ENCODE peak calls at places on chromosomes 13 and 19, in seven cellular contexts. One of them, this sample, is unnamed.

GRCh38 chr19:45499196-45500180 is 1.2 kb downstream of the PPM1N start:
- DNase-seq in neural progenitor cell: peak; percentile 86
- DNase-seq in small intestine: peak; percentile 72
- DNase-seq in PC-3: peak; percentile 42
- DNase-seq in pancreas: peak; percentile 56
- DNase-seq in GM12878: no peak
- DNase-seq in PC-9: no peak
- DNase-seq in this sample: peak; percentile 83

GRCh38 chr19:33301900-33302174 is 497 bp downstream of the CEBPA start:
- DNase-seq in GM12878: no peak
- DNase-seq in neural progenitor cell: peak; percentile 69
- DNase-seq in small intestine: no peak
- DNase-seq in PC-9: no peak
- DNase-seq in pancreas: no peak
- DNase-seq in PC-3: no peak
- DNase-seq in this sample: no peak

GRCh38 chr19:42409477-42409876 is 17.7 kb downstream of the LIPE start:
- DNase-seq in GM12878: no peak
- DNase-seq in neural progenitor cell: no peak
- DNase-seq in PC-3: no peak
- DNase-seq in pancreas: peak; percentile 51
- DNase-seq in small intestine: no peak
- DNase-seq in PC-9: peak; percentile 27
- DNase-seq in this sample: peak; percentile 92

GRCh38 chr13:101514695-101515275 is 62.3 kb downstream of the ITGBL1 start:
- DNase-seq in small intestine: peak; percentile 44
- DNase-seq in GM12878: no peak
- DNase-seq in PC-3: peak; percentile 75
- DNase-seq in neural progenitor cell: peak; percentile 62
- DNase-seq in pancreas: peak; percentile 17
- DNase-seq in PC-9: peak; percentile 29
- DNase-seq in this sample: no peak

GRCh38 chr13:72435251-72435650 is 292.2 kb downstream of the MZT1 start:
- DNase-seq in PC-3: no peak
- DNase-seq in small intestine: no peak
- DNase-seq in neural progenitor cell: no peak
- DNase-seq in PC-9: no peak
- DNase-seq in pancreas: no peak
- DNase-seq in GM12878: no peak
- DNase-seq in this sample: no peak

GRCh38 chr13:105773887-105774538 is 761.4 kb downstream of the EFNB2 start:
- DNase-seq in neural progenitor cell: peak; percentile 12
- DNase-seq in pancreas: no peak
- DNase-seq in small intestine: no peak
- DNase-seq in PC-3: peak; percentile 72
- DNase-seq in GM12878: no peak
- DNase-seq in PC-9: peak; percentile 76
- DNase-seq in this sample: no peak

GRCh38 chr13:95784891-95785290 is 108.0 kb downstream of the DNAJC3 start:
- DNase-seq in pancreas: no peak
- DNase-seq in small intestine: no peak
- DNase-seq in GM12878: no peak
- DNase-seq in PC-9: no peak
- DNase-seq in PC-3: peak; percentile 36
- DNase-seq in neural progenitor cell: no peak
- DNase-seq in this sample: no peak

GRCh38 chr19:16825312-16826168 is 3.7 kb upstream of the SIN3B start:
- DNase-seq in neural progenitor cell: peak; percentile 26
- DNase-seq in pancreas: peak; percentile 45
- DNase-seq in PC-9: peak; percentile 55
- DNase-seq in small intestine: peak; percentile 20
- DNase-seq in PC-3: no peak
- DNase-seq in GM12878: no peak
- DNase-seq in this sample: no peak

GRCh38 chr13:26538363-26539317 is 18.8 kb upstream of the WASF3 start:
- DNase-seq in neural progenitor cell: no peak
- DNase-seq in pancreas: no peak
- DNase-seq in PC-3: peak; percentile 24
- DNase-seq in small intestine: no peak
- DNase-seq in GM12878: no peak
- DNase-seq in PC-9: no peak
- DNase-seq in this sample: no peak

GRCh38 chr19:14375055-14375581 is 6.1 kb upstream of the ADGRE5 start:
- DNase-seq in GM12878: no peak
- DNase-seq in PC-3: no peak
- DNase-seq in PC-9: no peak
- DNase-seq in small intestine: peak; percentile 80
- DNase-seq in pancreas: no peak
- DNase-seq in neural progenitor cell: no peak
- DNase-seq in this sample: peak; percentile 57

GRCh38 chr13:113245858-113246791 is 36.7 kb downstream of the CUL4A start:
- DNase-seq in PC-3: peak; percentile 15
- DNase-seq in GM12878: no peak
- DNase-seq in neural progenitor cell: peak; percentile 21
- DNase-seq in pancreas: no peak
- DNase-seq in PC-9: peak; percentile 15
- DNase-seq in small intestine: no peak
- DNase-seq in this sample: no peak

GRCh38 chr13:41674246-41674645 is 216.9 kb downstream of the RGCC start:
- DNase-seq in PC-9: no peak
- DNase-seq in neural progenitor cell: no peak
- DNase-seq in PC-3: no peak
- DNase-seq in GM12878: no peak
- DNase-seq in small intestine: no peak
- DNase-seq in pancreas: no peak
- DNase-seq in this sample: no peak

GRCh38 chr13:35720290-35720689 is 243.8 kb upstream of the MAB21L1 start:
- DNase-seq in PC-9: no peak
- DNase-seq in GM12878: no peak
- DNase-seq in neural progenitor cell: no peak
- DNase-seq in pancreas: no peak
- DNase-seq in small intestine: no peak
- DNase-seq in PC-3: peak; percentile 57
- DNase-seq in this sample: no peak

GRCh38 chr19:9941236-9941635 is 4.9 kb upstream of the OLFM2 start:
- DNase-seq in neural progenitor cell: no peak
- DNase-seq in PC-3: no peak
- DNase-seq in PC-9: no peak
- DNase-seq in pancreas: no peak
- DNase-seq in GM12878: no peak
- DNase-seq in small intestine: no peak
- DNase-seq in this sample: no peak

GRCh38 chr19:3369337-3370213 is 3.2 kb downstream of the NFIC start:
- DNase-seq in small intestine: no peak
- DNase-seq in pancreas: peak; percentile 75
- DNase-seq in PC-3: peak; percentile 59
- DNase-seq in PC-9: no peak
- DNase-seq in GM12878: no peak
- DNase-seq in neural progenitor cell: peak; percentile 57
- DNase-seq in this sample: no peak
- H3K4me1 ChIP-seq in small intestine: no peaks in the 10 kb centered on the region
- H3K4me1 ChIP-seq in pancreas: peaks cover 25% of the 10 kb centered on the region
- H3K4me1 ChIP-seq in PC-3: peaks cover 22% of the 10 kb centered on the region
- H3K4me1 ChIP-seq in PC-9: peaks cover 4% of the 10 kb centered on the region
- H3K4me1 ChIP-seq in GM12878: peaks cover 39% of the 10 kb centered on the region
- H3K4me1 ChIP-seq in neural progenitor cell: peaks cover 20% of the 10 kb centered on the region
- H3K4me1 ChIP-seq in this sample: no peaks in the 10 kb centered on the region

GRCh38 chr13:25046985-25047660 is 48.8 kb upstream of the PABPC3 start:
- DNase-seq in PC-3: no peak
- DNase-seq in pancreas: no peak
- DNase-seq in PC-9: no peak
- DNase-seq in neural progenitor cell: peak; percentile 83
- DNase-seq in small intestine: no peak
- DNase-seq in GM12878: no peak
- DNase-seq in this sample: no peak
- H3K4me3 ChIP-seq in PC-3: no peak overlapping the region
- H3K4me3 ChIP-seq in pancreas: peak overlapping the region; percentile 33
- H3K4me3 ChIP-seq in PC-9: no peak overlapping the region
- H3K4me3 ChIP-seq in neural progenitor cell: peak overlapping the region; percentile 59
- H3K4me3 ChIP-seq in small intestine: no peak overlapping the region
- H3K4me3 ChIP-seq in GM12878: no peak overlapping the region
- H3K4me3 ChIP-seq in this sample: no peak overlapping the region

GRCh38 chr19:1015782-1016646 is 4.9 kb downstream of the TMEM259 start:
- DNase-seq in PC-9: no peak
- DNase-seq in small intestine: no peak
- DNase-seq in pancreas: no peak
- DNase-seq in PC-3: no peak
- DNase-seq in GM12878: no peak
- DNase-seq in neural progenitor cell: peak; percentile 42
- DNase-seq in this sample: no peak
- H3K4me1 ChIP-seq in PC-9: peaks cover 37% of the 10 kb centered on the region
- H3K4me1 ChIP-seq in small intestine: peaks cover 9% of the 10 kb centered on the region
- H3K4me1 ChIP-seq in pancreas: peaks cover 34% of the 10 kb centered on the region
- H3K4me1 ChIP-seq in PC-3: peaks cover 22% of the 10 kb centered on the region
- H3K4me1 ChIP-seq in GM12878: peaks cover 32% of the 10 kb centered on the region
- H3K4me1 ChIP-seq in neural progenitor cell: peaks cover 21% of the 10 kb centered on the region
- H3K4me1 ChIP-seq in this sample: no peaks in the 10 kb centered on the region

GRCh38 chr19:56596676-56597075 is 1.6 kb downstream of the ZNF71 start:
- DNase-seq in GM12878: no peak
- DNase-seq in neural progenitor cell: no peak
- DNase-seq in PC-3: no peak
- DNase-seq in PC-9: no peak
- DNase-seq in small intestine: no peak
- DNase-seq in pancreas: no peak
- DNase-seq in this sample: no peak

GRCh38 chr19:56597696-56598095 is 2.6 kb downstream of the ZNF71 start:
- DNase-seq in GM12878: no peak
- DNase-seq in pancreas: no peak
- DNase-seq in PC-3: no peak
- DNase-seq in small intestine: no peak
- DNase-seq in PC-9: no peak
- DNase-seq in neural progenitor cell: no peak
- DNase-seq in this sample: no peak

GRCh38 chr19:56595548-56595899 is 422 bp downstream of the ZNF71 start:
- DNase-seq in small intestine: no peak
- DNase-seq in PC-3: no peak
- DNase-seq in PC-9: no peak
- DNase-seq in GM12878: no peak
- DNase-seq in pancreas: no peak
- DNase-seq in neural progenitor cell: no peak
- DNase-seq in this sample: no peak

GRCh38 chr19:56594446-56594782 is 688 bp upstream of the ZNF71 start:
- DNase-seq in pancreas: no peak
- DNase-seq in PC-9: no peak
- DNase-seq in PC-3: no peak
- DNase-seq in neural progenitor cell: no peak
- DNase-seq in small intestine: no peak
- DNase-seq in GM12878: no peak
- DNase-seq in this sample: no peak

DNA sequence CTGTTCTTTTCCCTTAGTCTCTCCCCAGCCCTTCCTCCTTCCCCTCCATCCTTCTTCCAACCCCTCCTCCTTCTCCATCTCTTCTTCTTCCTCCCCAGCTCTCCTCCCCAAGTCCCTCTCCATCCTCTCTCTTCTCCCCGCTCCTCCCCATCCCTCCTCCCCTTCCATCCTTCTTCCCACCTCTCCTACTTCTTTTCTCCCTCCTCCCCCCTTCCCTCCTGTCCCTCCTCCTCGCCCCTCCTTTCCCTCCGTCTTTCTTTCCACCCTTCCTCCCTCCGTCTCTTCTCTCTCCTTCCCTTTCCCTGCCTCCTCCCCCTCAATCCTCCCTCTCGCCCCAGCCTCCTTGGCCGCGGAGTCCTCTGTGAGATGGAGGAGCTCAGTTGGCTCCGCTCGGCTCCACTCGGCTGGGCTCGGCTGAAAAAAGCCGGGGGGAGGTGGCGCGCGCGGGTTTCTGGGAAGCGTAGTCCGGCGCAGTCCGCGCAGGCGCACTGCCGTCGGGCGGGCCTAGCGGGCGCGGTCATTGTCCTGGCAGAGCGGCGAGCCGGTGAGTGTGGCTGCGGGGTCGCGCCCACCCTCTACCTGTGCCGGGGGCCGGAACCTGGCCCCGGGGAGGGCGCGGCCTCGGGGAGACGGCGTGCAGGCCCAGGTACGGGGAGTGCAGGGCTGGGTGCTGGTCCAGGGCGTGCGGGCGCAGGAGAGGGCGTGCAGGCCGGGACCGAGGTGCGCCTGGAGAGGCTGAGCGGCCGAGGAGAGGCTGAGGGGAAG is at the start of gene ZNF71:
- DNase-seq in PC-9: peak; percentile 92
- DNase-seq in neural progenitor cell: peak; percentile 95
- DNase-seq in pancreas: peak; percentile 90
- DNase-seq in small intestine: peak; percentile 78
- DNase-seq in PC-3: peak; percentile 86
- DNase-seq in GM12878: peak; percentile 23
- DNase-seq in this sample: peak; percentile 85
- H3K4me3 ChIP-seq in PC-9: peak within 1 kb of the TSS; percentile 75
- H3K4me3 ChIP-seq in neural progenitor cell: peak within 1 kb of the TSS; percentile 79
- H3K4me3 ChIP-seq in pancreas: peak within 1 kb of the TSS; percentile 95
- H3K4me3 ChIP-seq in small intestine: peak within 1 kb of the TSS; percentile 80
- H3K4me3 ChIP-seq in PC-3: peak within 1 kb of the TSS; percentile 94
- H3K4me3 ChIP-seq in GM12878: peak within 1 kb of the TSS; percentile 79
- H3K4me3 ChIP-seq in this sample: peak within 1 kb of the TSS; percentile 65

GRCh38 chr19:1082928-1083816 is 12.0 kb downstream of the POLR2E start:
- DNase-seq in small intestine: no peak
- DNase-seq in neural progenitor cell: no peak
- DNase-seq in PC-3: no peak
- DNase-seq in GM12878: no peak
- DNase-seq in PC-9: no peak
- DNase-seq in pancreas: no peak
- DNase-seq in this sample: no peak

GRCh38 chr19:1085676-1086442 is 9.3 kb downstream of the POLR2E start:
- DNase-seq in neural progenitor cell: no peak
- DNase-seq in PC-9: no peak
- DNase-seq in small intestine: no peak
- DNase-seq in PC-3: no peak
- DNase-seq in GM12878: no peak
- DNase-seq in pancreas: no peak
- DNase-seq in this sample: no peak

GRCh38 chr19:1082165-1082927 is 12.8 kb downstream of the POLR2E start:
- DNase-seq in GM12878: no peak
- DNase-seq in neural progenitor cell: peak; percentile 98
- DNase-seq in PC-3: peak; percentile 70
- DNase-seq in PC-9: no peak
- DNase-seq in pancreas: peak; percentile 91
- DNase-seq in small intestine: peak; percentile 96
- DNase-seq in this sample: peak; percentile 88

GRCh38 chr19:1085053-1085658 is 10.0 kb downstream of the POLR2E start:
- DNase-seq in GM12878: no peak
- DNase-seq in small intestine: no peak
- DNase-seq in PC-9: no peak
- DNase-seq in PC-3: no peak
- DNase-seq in neural progenitor cell: no peak
- DNase-seq in pancreas: no peak
- DNase-seq in this sample: no peak

GRCh38 chr19:1084024-1084868 is 10.9 kb downstream of the POLR2E start:
- DNase-seq in neural progenitor cell: no peak
- DNase-seq in PC-3: no peak
- DNase-seq in GM12878: no peak
- DNase-seq in pancreas: no peak
- DNase-seq in small intestine: no peak
- DNase-seq in PC-9: no peak
- DNase-seq in this sample: no peak
- H3K4me1 ChIP-seq in neural progenitor cell: peaks cover 10% of the 10 kb centered on the region
- H3K4me1 ChIP-seq in PC-3: no peaks in the 10 kb centered on the region
- H3K4me1 ChIP-seq in GM12878: peaks cover 30% of the 10 kb centered on the region
- H3K4me1 ChIP-seq in pancreas: no peaks in the 10 kb centered on the region
- H3K4me1 ChIP-seq in small intestine: no peaks in the 10 kb centered on the region
- H3K4me1 ChIP-seq in PC-9: no peaks in the 10 kb centered on the region
- H3K4me1 ChIP-seq in this sample: no peaks in the 10 kb centered on the region

This sample was measured in right lobe of liver.